ENCODE peak calls at places on chromosomes 5 and 9, in ten cellular contexts. W, X, R, F, I, E, D, B, J and Q are unnamed samples.

GRCh38 chr9:128862401-128862851 is 19.3 kb downstream of the KYAT1 start:
- DNase-seq in D (no peak), J (no peak), I (no peak), X (no peak), F (peak; percentile 77), W (no peak), E (no peak), R (no peak), B (no peak), Q (no peak)

GRCh38 chr9:37974506-37975173 is 70.7 kb upstream of the SLC25A51 start:
- DNase-seq in I (no peak), X (no peak), W (peak; percentile 89), F (no peak), R (no peak), B (no peak), J (no peak), D (no peak), E (no peak), Q (no peak)

GRCh38 chr9:36036780-36037579 is at the start of gene RECK:
- DNase-seq in W (peak; percentile 69), D (no peak), I (peak; percentile 89), X (peak; percentile 55), R (peak; percentile 92), B (peak; percentile 85), E (peak; percentile 95), F (peak; percentile 96), J (peak; percentile 87), Q (peak; percentile 83)

GRCh38 chr5:124735169-124735858 is 11.1 kb downstream of the ZNF608 start:
- DNase-seq in J (peak; percentile 55), B (no peak), W (no peak), D (no peak), F (no peak), R (no peak), I (peak; percentile 51), X (peak; percentile 46), E (peak; percentile 87), Q (no peak)

GRCh38 chr5:94241288-94241651 is 377.1 kb downstream of the KIAA0825 start:
- DNase-seq in I (no peak), B (no peak), W (peak; percentile 77), J (peak; percentile 5), E (no peak), R (no peak), D (no peak), X (no peak), F (no peak), Q (no peak)

GRCh38 chr5:57246426-57246825 is 72.6 kb downstream of the GPBP1 start:
- DNase-seq in I (no peak), X (no peak), F (no peak), W (no peak), R (no peak), J (no peak), B (no peak), D (no peak), E (no peak), Q (no peak)

GRCh38 chr5:43396762-43397304 is 15.4 kb downstream of the CCL28 start:
- DNase-seq in W (peak; percentile 78), J (peak; percentile 41), D (peak; percentile 17), B (no peak), I (peak; percentile 43), F (peak; percentile 77), X (peak; percentile 62), E (peak; percentile 3), R (no peak), Q (peak; percentile 69)

GRCh38 chr5:95823738-95824609 is 1.4 kb upstream of the GLRX start:
- DNase-seq in W (peak; percentile 92), B (no peak), R (peak; percentile 69), J (peak; percentile 95), D (no peak), F (peak; percentile 84), E (no peak), I (peak; percentile 75), X (peak; percentile 67), Q (peak; percentile 51)

GRCh38 chr5:1430121-1430795 is 15.0 kb downstream of the SLC6A3 start:
- DNase-seq in W (no peak), B (no peak), F (peak; percentile 35), R (no peak), D (no peak), I (no peak), J (no peak), E (no peak), X (no peak), Q (peak; percentile 45)

GRCh38 chr5:133316346-133317343 is 264.8 kb downstream of the HSPA4 start:
- DNase-seq in I (no peak), E (peak; percentile 70), X (peak; percentile 12), B (peak; percentile 11), D (no peak), R (no peak), W (peak; percentile 20), J (no peak), F (no peak), Q (no peak)

GRCh38 chr5:153463806-153464205 is 26.7 kb upstream of the GRIA1 start:
- DNase-seq in D (no peak), I (no peak), W (peak; percentile 63), E (peak; percentile 73), R (no peak), J (no peak), B (peak; percentile 30), X (no peak), F (no peak), Q (no peak)

GRCh38 chr5:156528673-156529072 is 201.7 kb downstream of the SGCD start:
- DNase-seq in W (no peak), R (no peak), E (no peak), X (no peak), I (no peak), B (no peak), J (no peak), F (no peak), D (no peak), Q (no peak)

GRCh38 chr9:17003576-17004240 is 131.1 kb upstream of the CNTLN start:
- DNase-seq in D (no peak), I (no peak), X (no peak), R (no peak), E (no peak), B (no peak), F (no peak), W (peak; percentile 49), J (peak; percentile 67), Q (no peak)

GRCh38 chr9:131042666-131043065 is 33.7 kb downstream of the LAMC3 start:
- DNase-seq in I (no peak), D (no peak), X (no peak), J (no peak), B (no peak), E (no peak), F (no peak), W (no peak), R (no peak), Q (no peak)
- H3K4me1 ChIP-seq in I (no peaks in the 10 kb centered on the region), D (peaks cover 13% of the 10 kb centered on the region), X (no peaks in the 10 kb centered on the region), J (peaks cover 7% of the 10 kb centered on the region), B (no peaks in the 10 kb centered on the region), E (no peaks in the 10 kb centered on the region), F (peaks cover 7% of the 10 kb centered on the region), W (no peaks in the 10 kb centered on the region), R (peaks cover 6% of the 10 kb centered on the region), Q (peaks cover 4% of the 10 kb centered on the region)

GRCh38 chr9:13186774-13187173 is 92.7 kb downstream of the MPDZ start:
- DNase-seq in W (no peak), J (no peak), F (no peak), I (no peak), E (no peak), B (no peak), X (peak; percentile 3), D (no peak), R (no peak), Q (no peak)

GRCh38 chr9:13190040-13190439 is 89.5 kb downstream of the MPDZ start:
- DNase-seq in E (no peak), I (no peak), J (no peak), D (no peak), B (no peak), F (no peak), X (no peak), R (no peak), W (no peak), Q (no peak)

GRCh38 chr9:13189362-13189761 is 90.1 kb downstream of the MPDZ start:
- DNase-seq in R (no peak), J (peak; percentile 20), X (peak; percentile 33), F (no peak), I (no peak), E (no peak), D (no peak), B (no peak), W (no peak), Q (no peak)

GRCh38 chr9:13181652-13182051 is 97.8 kb downstream of the MPDZ start:
- DNase-seq in B (peak; percentile 35), W (peak; percentile 72), E (peak; percentile 62), J (peak; percentile 7), F (no peak), I (no peak), R (no peak), X (no peak), D (no peak), Q (no peak)

GRCh38 chr9:13186091-13186490 is 93.4 kb downstream of the MPDZ start:
- DNase-seq in I (no peak), W (no peak), X (no peak), J (no peak), R (no peak), B (no peak), D (no peak), F (no peak), E (no peak), Q (no peak)
- H3K4me1 ChIP-seq in I (no peaks in the 10 kb centered on the region), W (peaks cover 14% of the 10 kb centered on the region), X (no peaks in the 10 kb centered on the region), J (no peaks in the 10 kb centered on the region), R (no peaks in the 10 kb centered on the region), B (no peaks in the 10 kb centered on the region), D (no peaks in the 10 kb centered on the region), F (no peaks in the 10 kb centered on the region), E (peaks cover 8% of the 10 kb centered on the region), Q (no peaks in the 10 kb centered on the region)

GRCh38 chr9:112790231-112790774 is 39.7 kb downstream of the SNX30 start:
- DNase-seq in E (no peak), R (no peak), J (no peak), F (no peak), B (no peak), I (peak; percentile 28), X (no peak), W (no peak), D (no peak), Q (no peak)
- H3K4me1 ChIP-seq in E (no peaks in the 10 kb centered on the region), R (no peaks in the 10 kb centered on the region), J (no peaks in the 10 kb centered on the region), F (peaks cover 12% of the 10 kb centered on the region), B (no peaks in the 10 kb centered on the region), I (peaks cover 12% of the 10 kb centered on the region), X (no peaks in the 10 kb centered on the region), W (no peaks in the 10 kb centered on the region), D (peaks cover 22% of the 10 kb centered on the region), Q (peaks cover 3% of the 10 kb centered on the region)

DNA sequence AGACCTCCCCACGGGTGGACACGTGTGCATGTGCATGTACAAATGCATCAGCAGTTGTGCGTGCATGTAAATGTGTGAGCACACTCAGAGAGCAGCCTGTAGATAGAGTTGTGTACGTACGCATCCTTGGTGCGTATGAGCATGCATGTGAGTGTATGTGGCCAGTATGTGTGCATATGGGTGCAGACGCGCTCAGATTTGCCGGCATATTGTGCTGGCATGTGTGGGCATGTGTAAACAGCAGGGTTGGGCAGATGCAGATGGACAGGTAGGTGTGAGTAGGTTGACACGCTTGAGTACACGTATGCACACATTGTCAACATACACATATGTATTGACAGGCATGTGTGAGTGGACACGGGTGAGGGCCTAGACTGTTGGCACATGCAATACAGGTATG is 56.5 kb downstream of the LMX1B start:
- DNase-seq in I (no peak), X (no peak), F (no peak), R (no peak), W (no peak), B (no peak), D (no peak), J (no peak), E (no peak), Q (no peak)
- H3K4me1 ChIP-seq in I (peaks cover 2% of the 10 kb centered on the region), X (no peaks in the 10 kb centered on the region), F (peaks cover 35% of the 10 kb centered on the region), R (no peaks in the 10 kb centered on the region), W (no peaks in the 10 kb centered on the region), B (peaks cover 25% of the 10 kb centered on the region), D (no peaks in the 10 kb centered on the region), J (no peaks in the 10 kb centered on the region), E (peaks cover 53% of the 10 kb centered on the region), Q (no peaks in the 10 kb centered on the region)